ENCODE peak calls at places on chromosomes 4 and X, in seven cellular contexts. Z is upper lobe of left lung; K is GM06990; T is heart right ventricle; U is GM18507; A is KBM-7; P is activated naive CD8-positive, alpha-beta T cell treated with anti-CD3 and anti-CD28 coated beads, Interleukin-2, amount 10 ng/mL, durations not matched to agents 7 days and 5 days. Q is an unnamed sample.

GRCh38 chrX:1582686-1583437 is 8.5 kb upstream of the AKAP17A start:
- DNase-seq in K (no peak), Z (no peak), A (peak; percentile 92), T (no peak), P (peak; percentile 38), U (no peak), Q (peak; percentile 78)

GRCh38 chr4:41874398-41874797 is 60.8 kb upstream of the TMEM33 start:
- DNase-seq in U (no peak), T (no peak), K (no peak), P (no peak), A (no peak), Z (no peak), Q (no peak)

GRCh38 chr4:3434891-3435683 is 6.7 kb upstream of the HGFAC start:
- DNase-seq in T (no peak), Z (peak; percentile 61), P (no peak), U (no peak), K (no peak), A (no peak), Q (no peak)

GRCh38 chr4:54382623-54383022 is 153.5 kb downstream of the PDGFRA start:
- DNase-seq in T (no peak), K (no peak), U (no peak), A (no peak), Z (no peak), P (no peak), Q (no peak)

GRCh38 chr4:24330198-24330972 is 254.0 kb downstream of the DHX15 start:
- DNase-seq in K (no peak), T (no peak), U (no peak), Z (peak; percentile 10), P (no peak), A (no peak), Q (no peak)

GRCh38 chr4:150569384-150569987 is 12.5 kb upstream of the MAB21L2 start:
- DNase-seq in U (no peak), A (no peak), Z (no peak), P (no peak), K (no peak), T (no peak), Q (no peak)

GRCh38 chr4:89737888-89738287 is 99.1 kb downstream of the SNCA start:
- DNase-seq in T (no peak), P (no peak), U (no peak), Z (no peak), A (no peak), K (no peak), Q (no peak)

GRCh38 chrX:23341452-23341851 is 6.8 kb downstream of the PTCHD1 start:
- DNase-seq in T (no peak), K (no peak), U (no peak), A (no peak), Z (no peak), P (no peak), Q (no peak)

GRCh38 chr4:40629401-40630334 is at the start of gene RBM47:
- DNase-seq in Z (peak; percentile 95), A (peak; percentile 43), T (peak; percentile 41), U (no peak), K (peak; percentile 75), P (peak; percentile 52), Q (peak; percentile 67)

GRCh38 chr4:118798658-118799057 is 37.3 kb downstream of the SEC24D start:
- DNase-seq in P (no peak), K (no peak), U (no peak), A (no peak), Z (no peak), T (no peak), Q (no peak)

GRCh38 chrX:68807818-68808217 is 21.0 kb upstream of the EFNB1 start:
- DNase-seq in P (no peak), Z (no peak), T (no peak), K (no peak), U (no peak), A (peak; percentile 57), Q (no peak)

GRCh38 chr4:101843054-101843453 is 52.5 kb downstream of the BANK1 start:
- DNase-seq in T (no peak), A (no peak), U (no peak), P (no peak), Z (no peak), K (no peak), Q (no peak)

GRCh38 chr4:184583738-184584502 is 65.3 kb downstream of the CASP3 start:
- DNase-seq in P (no peak), K (peak; percentile 28), T (no peak), U (no peak), A (no peak), Z (no peak), Q (peak; percentile 61)

GRCh38 chrX:38986586-38986985 is 185.3 kb downstream of the MID1IP1 start:
- DNase-seq in T (no peak), K (no peak), U (no peak), Z (no peak), A (no peak), P (no peak), Q (no peak)

GRCh38 chrX:2677764-2678163 is 13.3 kb upstream of the CD99 start:
- DNase-seq in T (peak; percentile 69), K (no peak), Z (no peak), A (no peak), U (no peak), P (no peak), Q (no peak)

GRCh38 chr4:52196606-52197130 is 145.6 kb downstream of the SPATA18 start:
- DNase-seq in K (no peak), T (no peak), Z (no peak), U (no peak), P (no peak), A (no peak), Q (no peak)

GRCh38 chrX:106581856-106582255 is 29.9 kb upstream of the RADX start:
- DNase-seq in A (no peak), K (no peak), P (no peak), Z (no peak), T (no peak), U (no peak), Q (no peak)

GRCh38 chr4:65789850-65790249 is 119.6 kb upstream of the EPHA5 start:
- DNase-seq in P (no peak), U (no peak), Z (no peak), K (no peak), T (no peak), A (no peak), Q (no peak)

GRCh38 chr4:184472540-184473264 is 1.6 kb downstream of the IRF2 start:
- DNase-seq in T (peak; percentile 81), P (peak; percentile 79), Z (peak; percentile 96), K (peak; percentile 83), A (peak; percentile 64), U (peak; percentile 39), Q (peak; percentile 76)

GRCh38 chr4:160129439-160129838 is 1026.6 kb downstream of the RAPGEF2 start:
- DNase-seq in U (no peak), T (no peak), Z (no peak), P (no peak), K (no peak), A (no peak), Q (no peak)

GRCh38 chr4:121998024-121998423 is 46.2 kb upstream of the TRPC3 start:
- DNase-seq in P (no peak), T (peak; percentile 4), K (no peak), Z (no peak), U (no peak), A (no peak), Q (no peak)

GRCh38 chrX:15864629-15865028 is 10.0 kb upstream of the AP1S2 start:
- DNase-seq in Z (no peak), K (no peak), T (no peak), A (no peak), P (no peak), U (no peak), Q (no peak)

GRCh38 chr4:26325191-26325590 is 4.4 kb downstream of the RBPJ start:
- DNase-seq in A (peak; percentile 46), T (no peak), K (no peak), Z (no peak), U (no peak), P (no peak), Q (no peak)

GRCh38 chr4:173189117-173189693 is 20.6 kb downstream of the GALNT7 start:
- DNase-seq in U (no peak), P (no peak), T (no peak), A (no peak), K (no peak), Z (no peak), Q (no peak)

GRCh38 chr4:16674133-16674532 is 224.3 kb downstream of the LDB2 start:
- DNase-seq in U (no peak), Z (no peak), P (no peak), K (no peak), T (no peak), A (no peak), Q (no peak)

GRCh38 chr4:22625301-22625700 is 67.4 kb upstream of the GBA3 start:
- DNase-seq in P (no peak), U (no peak), A (no peak), T (no peak), K (no peak), Z (no peak), Q (no peak)

GRCh38 chr4:44629280-44629866 is 22.1 kb downstream of the YIPF7 start:
- DNase-seq in A (peak; percentile 68), Z (no peak), K (peak; percentile 28), T (peak; percentile 15), U (peak; percentile 20), P (no peak), Q (peak; percentile 54)

GRCh38 chr4:53189011-53189410 is 176.8 kb downstream of the SCFD2 start:
- DNase-seq in P (no peak), A (no peak), K (no peak), Z (no peak), T (no peak), U (no peak), Q (no peak)

GRCh38 chr4:101020956-101021355 is 326.4 kb downstream of the PPP3CA start:
- DNase-seq in U (no peak), T (no peak), A (peak; percentile 52), P (no peak), Z (no peak), K (peak; percentile 42), Q (no peak)

GRCh38 chrX:31551913-31552312 is 480.1 kb upstream of the FTHL17 start:
- DNase-seq in U (no peak), P (no peak), Z (no peak), K (no peak), T (no peak), A (no peak), Q (no peak)

GRCh38 chr4:53763813-53764597 is 172.7 kb upstream of the LNX1 start:
- DNase-seq in Z (peak; percentile 9), P (no peak), K (no peak), U (no peak), A (no peak), T (no peak), Q (no peak)

GRCh38 chr4:140233811-140234696 is 80.1 kb upstream of the MAML3 start:
- DNase-seq in U (no peak), T (no peak), P (no peak), Z (no peak), A (no peak), K (no peak), Q (no peak)

GRCh38 chrX:40581333-40581910 is 652 bp downstream of the ATP6AP2 start:
- DNase-seq in T (no peak), K (no peak), P (no peak), Z (no peak), U (no peak), A (peak; percentile 25), Q (no peak)

GRCh38 chr4:149161247-149161646 is 654.4 kb downstream of the IQCM start:
- DNase-seq in T (peak; percentile 15), U (no peak), A (no peak), Z (no peak), K (no peak), P (no peak), Q (no peak)

GRCh38 chr4:121927948-121928347 is 23.9 kb downstream of the TRPC3 start:
- DNase-seq in A (no peak), T (no peak), U (no peak), K (no peak), P (no peak), Z (no peak), Q (no peak)

GRCh38 chrX:46306103-46306502 is 239.1 kb downstream of the ZNF674 start:
- DNase-seq in P (no peak), Z (no peak), K (no peak), A (no peak), U (no peak), T (no peak), Q (no peak)

GRCh38 chr4:116796022-116796421 is 289.4 kb downstream of the TRAM1L1 start:
- DNase-seq in K (no peak), U (no peak), T (no peak), P (no peak), Z (no peak), A (no peak), Q (no peak)

GRCh38 chr4:8182858-8183725 is 16.0 kb upstream of the SH3TC1 start:
- DNase-seq in T (peak; percentile 92), A (no peak), P (no peak), Z (peak; percentile 91), U (no peak), K (no peak), Q (no peak)

Q was measured in GM13976.